ENCODE peak calls at places on chromosomes 1 and 21, in eight cellular contexts. J is A549, I is upper lobe of right lung, R is breast epithelium, K is psoas muscle, M is astrocyte, X is AG04450, F is kidney. Z is an unnamed sample.
A peak's percentile ranks its signal among the peaks of the same experiment; 100 is the strongest.

GRCh38 chr21:37204580-37204979 is 62.6 kb downstream of the VPS26C start:
- DNase-seq in J (no peak), I (no peak), R (no peak), K (no peak), M (peak; percentile 58), X (no peak), F (no peak), Z (no peak)

GRCh38 chr1:26949266-26949925 is 10.9 kb downstream of the KDF1 start:
- DNase-seq in J (no peak), I (no peak), R (no peak), K (no peak), M (no peak), X (no peak), F (no peak), Z (no peak)

GRCh38 chr1:106680922-106681321 is 375.6 kb upstream of the PRMT6 start:
- DNase-seq in J (no peak), I (no peak), R (no peak), K (no peak), M (no peak), X (no peak), F (no peak), Z (no peak)

GRCh38 chr1:105072850-105073249 is 1323.2 kb downstream of the AMY1C start:
- DNase-seq in J (no peak), I (peak; percentile 11), R (no peak), K (no peak), M (no peak), X (no peak), F (no peak), Z (no peak)

GRCh38 chr1:162159515-162159914 is 90.0 kb downstream of the NOS1AP start:
- DNase-seq in J (no peak), I (no peak), R (no peak), K (no peak), M (no peak), X (no peak), F (no peak), Z (no peak)

GRCh38 chr1:219173434-219173757 is 282 bp upstream of the LYPLAL1 start:
- DNase-seq in J (no peak), I (no peak), R (no peak), K (no peak), M (no peak), X (no peak), F (no peak), Z (no peak)

GRCh38 chr1:180309338-180309737 is 79.3 kb downstream of the LHX4 start:
- DNase-seq in J (peak; percentile 66), I (no peak), R (no peak), K (no peak), M (peak; percentile 72), X (no peak), F (no peak), Z (no peak)

GRCh38 chr1:46183119-46183842 is 7.0 kb upstream of the P3R3URF start:
- DNase-seq in J (peak; percentile 83), I (peak; percentile 74), R (peak; percentile 75), K (peak; percentile 81), M (peak; percentile 89), X (peak; percentile 63), F (peak; percentile 90), Z (no peak)

GRCh38 chr1:157312270-157312812 is 174.1 kb upstream of the ETV3 start:
- DNase-seq in J (no peak), I (no peak), R (no peak), K (no peak), M (no peak), X (no peak), F (no peak), Z (no peak)

GRCh38 chr1:2056955-2057590 is 6.9 kb downstream of the PRKCZ start:
- DNase-seq in J (no peak), I (no peak), R (no peak), K (no peak), M (no peak), X (no peak), F (no peak), Z (no peak)

GRCh38 chr1:56788588-56788987 is 30.6 kb downstream of the FYB2 start:
- DNase-seq in J (no peak), I (peak; percentile 61), R (no peak), K (no peak), M (no peak), X (no peak), F (peak; percentile 72), Z (no peak)

GRCh38 chr1:232271991-232272589 is 357.8 kb downstream of the SIPA1L2 start:
- DNase-seq in J (no peak), I (no peak), R (no peak), K (no peak), M (peak; percentile 35), X (peak; percentile 15), F (no peak), Z (no peak)

GRCh38 chr1:228101994-228102790 is 933 bp downstream of the C1orf35 start:
- DNase-seq in J (peak; percentile 55), I (peak; percentile 81), R (no peak), K (peak; percentile 48), M (no peak), X (no peak), F (peak; percentile 88), Z (no peak)

GRCh38 chr1:209106237-209106741 is 477.2 kb upstream of the CAMK1G start:
- DNase-seq in J (peak; percentile 12), I (no peak), R (no peak), K (no peak), M (peak; percentile 65), X (no peak), F (no peak), Z (no peak)

GRCh38 chr1:15956150-15956549 is 19.8 kb downstream of the ZBTB17 start:
- DNase-seq in J (no peak), I (no peak), R (no peak), K (no peak), M (peak; percentile 62), X (no peak), F (no peak), Z (no peak)

GRCh38 chr1:229027622-229028182 is 243.2 kb upstream of the RAB4A start:
- DNase-seq in J (no peak), I (no peak), R (no peak), K (peak; percentile 40), M (no peak), X (no peak), F (no peak), Z (no peak)

GRCh38 chr1:6753320-6754140 is 31.7 kb upstream of the CAMTA1 start:
- DNase-seq in J (no peak), I (no peak), R (no peak), K (no peak), M (no peak), X (no peak), F (no peak), Z (no peak)

DNA sequence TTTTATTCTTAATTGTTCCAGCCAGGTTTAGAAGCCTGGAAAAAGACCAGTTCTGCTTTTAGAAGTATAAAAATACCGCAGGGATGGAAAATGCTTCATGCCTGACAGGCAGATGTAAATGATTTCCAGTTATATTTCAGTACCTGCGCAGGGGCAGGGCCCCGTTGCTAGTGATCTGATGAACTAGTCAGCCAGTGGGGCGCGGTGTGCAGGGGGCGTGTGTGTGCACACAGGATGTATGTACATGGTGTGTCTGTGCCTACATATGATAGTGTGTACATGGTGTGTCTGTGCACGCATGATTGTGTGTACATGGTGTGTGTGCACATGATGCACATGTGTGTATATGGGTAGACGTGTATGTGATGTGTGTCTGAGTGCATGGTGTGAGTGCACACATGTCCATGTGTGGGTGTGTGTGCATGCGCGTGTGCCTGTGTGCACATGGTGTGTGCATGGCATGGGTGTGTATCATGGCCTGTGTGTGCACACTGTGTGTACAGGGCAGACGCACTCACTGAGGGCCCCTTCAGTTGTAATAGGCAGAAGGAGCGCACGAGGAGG is 36.2 kb downstream of the ABCG1 start:
- DNase-seq in J (no peak), I (no peak), R (no peak), K (no peak), M (no peak), X (no peak), F (no peak), Z (peak; percentile 64)
- H3K27ac ChIP-seq in J (no peak overlapping the region), I (no peak overlapping the region), R (no peak overlapping the region), K (no peak overlapping the region), M (no peak overlapping the region), X (no peak overlapping the region), F (no peak overlapping the region), Z (peak overlapping the region; percentile 93)

DNA sequence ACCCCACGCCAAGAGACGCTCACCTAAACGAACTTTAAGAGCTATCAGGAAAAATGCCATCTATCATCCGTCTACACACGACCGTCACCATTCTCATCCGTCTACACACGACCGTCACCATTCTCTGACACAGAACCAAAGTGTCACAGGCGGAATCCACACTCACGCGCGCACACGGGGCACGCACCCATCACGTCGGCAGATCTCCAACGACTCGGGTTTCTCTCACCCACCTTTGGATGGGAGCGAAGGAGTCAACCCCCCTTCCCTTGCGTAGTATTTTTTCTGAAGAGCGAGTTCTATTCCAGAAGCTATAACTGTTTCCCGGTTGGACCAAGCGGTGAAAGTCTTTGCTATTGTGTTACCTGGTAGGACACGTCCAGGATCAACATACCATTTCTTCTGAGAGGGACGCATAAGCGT is 937 bp downstream of the DUSP10 start:
- DNase-seq in J (no peak), I (no peak), R (peak; percentile 23), K (peak; percentile 34), M (no peak), X (no peak), F (no peak), Z (no peak)
- H3K27ac ChIP-seq in J (peak overlapping the region; percentile 79), I (peak overlapping the region; percentile 71), R (peak overlapping the region; percentile 99), K (peak overlapping the region; percentile 99), M (peak overlapping the region; percentile 97), X (peak overlapping the region; percentile 93), F (no peak overlapping the region), Z (peak overlapping the region; percentile 65)

DNA sequence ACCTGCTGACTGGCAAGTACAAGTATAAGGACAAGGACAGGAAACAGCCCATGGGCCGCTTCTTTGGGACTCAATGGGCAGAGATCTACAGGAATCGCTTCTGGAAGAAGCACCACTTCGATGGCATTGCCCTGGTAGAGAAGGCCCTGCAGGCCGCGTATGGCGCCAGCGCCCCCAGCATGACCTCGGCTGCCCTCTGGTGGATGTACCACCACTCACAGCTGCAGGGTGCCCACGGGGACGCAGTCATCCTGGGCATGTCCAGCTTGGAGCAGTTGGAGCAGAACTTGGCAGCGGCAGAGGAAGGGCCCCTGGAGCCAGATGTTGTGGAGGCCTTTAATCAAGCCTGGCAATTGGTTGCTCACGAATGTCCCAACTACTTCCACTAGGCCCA is 32.0 kb downstream of the SLC16A1 start:
- DNase-seq in J (no peak), I (no peak), R (no peak), K (no peak), M (no peak), X (no peak), F (no peak), Z (no peak)
- H3K27ac ChIP-seq in J (no peak overlapping the region), I (no peak overlapping the region), R (no peak overlapping the region), K (peak overlapping the region; percentile 27), M (no peak overlapping the region), X (no peak overlapping the region), F (no peak overlapping the region), Z (no peak overlapping the region)

GRCh38 chr1:9151326-9151860 is 22.5 kb upstream of the GPR157 start:
- DNase-seq in J (no peak), I (peak; percentile 77), R (no peak), K (peak; percentile 38), M (no peak), X (no peak), F (no peak), Z (no peak)

GRCh38 chr1:9150582-9151290 is 21.8 kb upstream of the GPR157 start:
- DNase-seq in J (no peak), I (no peak), R (no peak), K (peak; percentile 51), M (no peak), X (no peak), F (peak; percentile 41), Z (no peak)

GRCh38 chr1:9149837-9150581 is 21.1 kb upstream of the GPR157 start:
- DNase-seq in J (no peak), I (peak; percentile 79), R (no peak), K (no peak), M (no peak), X (no peak), F (peak; percentile 55), Z (no peak)

GRCh38 chr1:9153152-9153551 is 24.2 kb upstream of the GPR157 start:
- DNase-seq in J (no peak), I (no peak), R (no peak), K (no peak), M (no peak), X (no peak), F (no peak), Z (no peak)

GRCh38 chr1:9152535-9152934 is 23.6 kb upstream of the GPR157 start:
- DNase-seq in J (no peak), I (no peak), R (no peak), K (no peak), M (no peak), X (no peak), F (no peak), Z (no peak)
- H3K27ac ChIP-seq in J (peak overlapping the region; percentile 74), I (no peak overlapping the region), R (peak overlapping the region; percentile 38), K (no peak overlapping the region), M (no peak overlapping the region), X (peak overlapping the region; percentile 31), F (no peak overlapping the region), Z (no peak overlapping the region)